ENCODE peak calls at places on chromosomes 7 and 10, in nine cellular contexts. O is psoas muscle, H is colonic mucosa, Y is neural crest cell, A is PC-9, V is AG04449, I is A549, F is HCT116, N is nephron progenitor cell. B is an unnamed sample.

GRCh38 chr7:91356915-91357314 is 92.7 kb downstream of the FZD1 start:
- DNase-seq in Y (no peak), A (no peak), F (no peak), V (no peak), H (no peak), N (no peak), I (no peak), O (no peak), B (no peak)

GRCh38 chr10:72846225-72846624 is 47.3 kb upstream of the OIT3 start:
- DNase-seq in V (peak; percentile 17), I (peak; percentile 64), O (no peak), A (peak; percentile 50), H (no peak), Y (no peak), N (no peak), F (peak; percentile 74), B (peak; percentile 66)

GRCh38 chr7:56447864-56448693 is 331.9 kb upstream of the NUPR2 start:
- DNase-seq in I (no peak), N (no peak), Y (no peak), O (peak; percentile 21), A (no peak), V (no peak), H (no peak), F (no peak), B (no peak)

GRCh38 chr7:90701021-90701420 is 104.9 kb downstream of the CDK14 start:
- DNase-seq in V (no peak), N (no peak), A (no peak), I (no peak), O (no peak), F (no peak), H (no peak), Y (no peak), B (no peak)

GRCh38 chr10:121596668-121597503 is 1.4 kb downstream of the FGFR2 start:
- DNase-seq in F (no peak), N (peak; percentile 61), V (no peak), Y (no peak), O (no peak), A (no peak), H (peak; percentile 55), I (no peak), B (peak; percentile 48)

GRCh38 chr7:30430300-30430699 is 48.3 kb downstream of the NOD1 start:
- DNase-seq in I (peak; percentile 64), Y (no peak), A (peak; percentile 45), N (no peak), V (no peak), H (peak; percentile 92), F (no peak), O (no peak), B (peak; percentile 53)

GRCh38 chr10:78756604-78757442 is 311.9 kb upstream of the ZMIZ1 start:
- DNase-seq in F (peak; percentile 64), I (peak; percentile 80), N (no peak), Y (no peak), V (peak; percentile 90), H (peak; percentile 43), O (peak; percentile 81), A (peak; percentile 86), B (peak; percentile 89)

GRCh38 chr10:44937201-44938005 is 22.2 kb upstream of the RASSF4 start:
- DNase-seq in I (no peak), H (no peak), Y (no peak), A (no peak), F (no peak), O (no peak), N (no peak), V (no peak), B (no peak)

GRCh38 chr7:43572516-43573049 is 10.3 kb upstream of the STK17A start:
- DNase-seq in H (no peak), I (peak; percentile 94), N (no peak), V (peak; percentile 100), A (peak; percentile 46), Y (no peak), F (peak; percentile 38), O (no peak), B (peak; percentile 41)

GRCh38 chr10:36443233-36443632 is 682.2 kb upstream of the ANKRD30A start:
- DNase-seq in F (no peak), Y (no peak), O (no peak), H (no peak), N (no peak), V (no peak), I (no peak), A (no peak), B (no peak)

GRCh38 chr7:35555934-35556333 is 139.0 kb downstream of the HERPUD2 start:
- DNase-seq in N (no peak), V (no peak), O (no peak), H (no peak), I (peak; percentile 20), A (no peak), Y (no peak), F (no peak), B (no peak)

GRCh38 chr7:158396301-158396905 is 191.2 kb downstream of the PTPRN2 start:
- DNase-seq in N (no peak), O (no peak), H (no peak), A (no peak), F (no peak), I (peak; percentile 18), V (no peak), Y (no peak), B (no peak)

GRCh38 chr7:158393926-158394625 is 193.5 kb downstream of the PTPRN2 start:
- DNase-seq in H (no peak), O (no peak), A (no peak), V (no peak), I (no peak), N (no peak), F (no peak), Y (no peak), B (no peak)

GRCh38 chr7:158395349-158395748 is 192.3 kb downstream of the PTPRN2 start:
- DNase-seq in A (no peak), Y (no peak), N (no peak), O (no peak), H (no peak), F (no peak), V (no peak), I (no peak), B (no peak)

GRCh38 chr7:158395780-158396214 is 191.8 kb downstream of the PTPRN2 start:
- DNase-seq in O (no peak), V (no peak), Y (no peak), I (peak; percentile 48), N (no peak), A (no peak), F (no peak), H (peak; percentile 75), B (peak; percentile 30)

DNA sequence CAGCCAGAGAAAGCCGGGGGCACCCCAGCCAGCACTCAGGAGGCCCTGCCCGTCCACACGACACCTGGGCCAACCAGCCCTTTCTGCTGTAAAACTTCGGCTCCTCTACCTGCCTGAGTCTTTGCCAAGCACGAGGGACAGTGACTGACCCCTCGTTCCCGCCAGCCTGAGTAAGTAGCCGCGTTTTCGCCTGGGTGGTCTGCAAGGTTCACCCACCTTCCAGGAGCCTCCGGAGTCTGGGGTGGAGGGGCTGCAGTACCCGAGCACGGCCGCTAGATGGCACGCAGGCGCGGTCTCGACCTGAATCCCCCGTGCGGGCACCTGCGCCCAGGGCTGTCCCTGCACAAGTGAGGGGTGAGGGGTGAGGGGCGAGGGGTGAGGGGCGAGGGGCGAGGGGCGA is 192.7 kb downstream of the PTPRN2 start:
- DNase-seq in H (peak; percentile 66), N (peak; percentile 86), F (no peak), Y (peak; percentile 77), A (no peak), V (no peak), I (peak; percentile 39), O (no peak), B (peak; percentile 45)
- TF ChIP-seq CTCF in H (peak; percentile 51), N (peak; percentile 73), F (peak; percentile 75), Y (peak; percentile 71), A (peak; percentile 63), V (no peak), I (peak; percentile 43), O (peak; percentile 44), B (peak; percentile 59)

DNA sequence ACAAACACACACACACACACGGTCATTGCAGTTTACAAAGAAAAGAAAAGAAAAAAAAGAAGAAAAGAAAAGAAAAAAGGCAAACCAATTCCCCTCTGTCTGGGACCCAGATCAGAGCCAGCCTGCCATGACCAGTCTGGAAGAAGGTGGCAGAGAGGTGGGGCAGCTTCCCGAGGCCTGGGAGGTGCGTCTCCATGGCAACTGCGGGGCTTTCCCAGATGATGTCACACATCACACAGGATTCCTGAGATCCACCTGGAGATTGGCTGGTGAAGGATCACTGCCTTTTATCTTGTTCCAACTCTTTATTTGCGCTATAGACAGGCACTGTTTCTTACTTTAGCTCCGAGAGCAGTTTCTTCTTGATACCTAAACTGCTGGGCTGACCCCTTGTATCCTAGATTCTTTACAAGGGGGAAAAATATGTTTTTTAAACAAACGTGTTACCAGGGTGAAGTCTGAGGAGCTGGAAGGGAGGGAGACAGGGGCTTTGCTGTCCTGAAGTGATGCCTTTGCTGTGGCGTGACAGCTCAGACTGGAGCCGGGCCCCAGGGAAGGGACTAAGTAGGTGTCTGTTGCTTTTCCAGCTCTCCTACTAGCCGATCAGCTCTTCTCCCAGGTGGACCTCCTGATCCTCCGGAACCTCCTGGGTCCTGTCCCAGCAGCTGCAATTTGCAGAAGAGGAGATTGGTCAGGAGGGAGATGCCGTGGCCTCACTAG is 298.5 kb downstream of the KLF6 start:
- DNase-seq in O (no peak), Y (no peak), N (peak; percentile 66), I (peak; percentile 91), A (peak; percentile 89), F (peak; percentile 79), H (peak; percentile 93), V (no peak), B (peak; percentile 94)
- TF ChIP-seq CTCF in O (no peak), Y (no peak), N (no peak), I (no peak), A (no peak), F (no peak), H (no peak), V (no peak), B (no peak)

GRCh38 chr10:3958472-3958996 is 173.5 kb upstream of the KLF6 start:
- DNase-seq in F (no peak), O (no peak), A (no peak), I (no peak), Y (no peak), N (no peak), V (no peak), H (no peak), B (no peak)

GRCh38 chr10:3951993-3952392 is 167.0 kb upstream of the KLF6 start:
- DNase-seq in O (no peak), F (no peak), H (peak; percentile 18), N (no peak), V (no peak), Y (no peak), I (no peak), A (no peak), B (no peak)

GRCh38 chr10:3954615-3955014 is 169.6 kb upstream of the KLF6 start:
- DNase-seq in O (no peak), F (no peak), V (no peak), Y (no peak), H (peak; percentile 11), I (no peak), N (no peak), A (no peak), B (no peak)

GRCh38 chr10:3955954-3956617 is 171.1 kb upstream of the KLF6 start:
- DNase-seq in A (no peak), F (no peak), Y (no peak), V (no peak), N (no peak), O (no peak), I (no peak), H (peak; percentile 14), B (no peak)

GRCh38 chr10:3955493-3955892 is 170.5 kb upstream of the KLF6 start:
- DNase-seq in F (no peak), H (peak; percentile 15), V (no peak), Y (no peak), N (peak; percentile 23), I (no peak), A (no peak), O (no peak), B (no peak)
- TF ChIP-seq CTCF in F (no peak), H (no peak), V (no peak), Y (no peak), N (no peak), I (no peak), A (no peak), O (no peak), B (no peak)

GRCh38 chr10:55668326-55668922 is 692.6 kb downstream of the ZWINT start:
- DNase-seq in N (no peak), A (no peak), Y (no peak), I (peak; percentile 29), H (no peak), V (no peak), O (no peak), F (no peak), B (peak; percentile 37)
- TF ChIP-seq CTCF in N (peak; percentile 38), A (peak; percentile 46), Y (peak; percentile 62), I (peak; percentile 21), H (no peak), V (no peak), O (no peak), F (peak; percentile 27), B (no peak)

B was measured in Calu3.